ENCODE peak calls at places on chromosomes 3 and 15, in four cellular contexts. I, G, W and N are unnamed samples.

GRCh38 chr3:134941820-134942219 is 146.8 kb downstream of the EPHB1 start:
- DNase-seq in W (no peak), G (no peak), I (no peak), N (peak; percentile 11)

GRCh38 chr15:90375071-90375470 is 13.0 kb upstream of the IQGAP1 start:
- DNase-seq in I (no peak), G (no peak), W (no peak), N (no peak)

GRCh38 chr15:62307551-62307950 is 142.5 kb upstream of the C2CD4B start:
- DNase-seq in G (no peak), W (no peak), I (no peak), N (no peak)

GRCh38 chr3:154970796-154971195 is 109.3 kb upstream of the MME start:
- DNase-seq in I (no peak), W (no peak), G (no peak), N (no peak)

GRCh38 chr3:139517321-139517720 is 22.2 kb downstream of the RBP1 start:
- DNase-seq in G (no peak), W (no peak), I (peak; percentile 66), N (no peak)

GRCh38 chr3:63886843-63887242 is 23.2 kb downstream of the ATXN7 start:
- DNase-seq in I (no peak), G (no peak), W (no peak), N (no peak)

GRCh38 chr3:194395767-194396527 is 3.1 kb downstream of the GP5 start:
- DNase-seq in I (no peak), G (peak; percentile 41), W (peak; percentile 65), N (peak; percentile 75)

GRCh38 chr3:170909129-170909903 is 879 bp upstream of the EIF5A2 start:
- DNase-seq in W (no peak), G (no peak), I (no peak), N (peak; percentile 62)

GRCh38 chr15:89640245-89640644 is 15.0 kb downstream of the KIF7 start:
- DNase-seq in G (no peak), I (no peak), W (no peak), N (no peak)

GRCh38 chr3:61847784-61848462 is 286.6 kb downstream of the PTPRG start:
- DNase-seq in W (no peak), I (no peak), G (peak; percentile 71), N (peak; percentile 77)

DNA sequence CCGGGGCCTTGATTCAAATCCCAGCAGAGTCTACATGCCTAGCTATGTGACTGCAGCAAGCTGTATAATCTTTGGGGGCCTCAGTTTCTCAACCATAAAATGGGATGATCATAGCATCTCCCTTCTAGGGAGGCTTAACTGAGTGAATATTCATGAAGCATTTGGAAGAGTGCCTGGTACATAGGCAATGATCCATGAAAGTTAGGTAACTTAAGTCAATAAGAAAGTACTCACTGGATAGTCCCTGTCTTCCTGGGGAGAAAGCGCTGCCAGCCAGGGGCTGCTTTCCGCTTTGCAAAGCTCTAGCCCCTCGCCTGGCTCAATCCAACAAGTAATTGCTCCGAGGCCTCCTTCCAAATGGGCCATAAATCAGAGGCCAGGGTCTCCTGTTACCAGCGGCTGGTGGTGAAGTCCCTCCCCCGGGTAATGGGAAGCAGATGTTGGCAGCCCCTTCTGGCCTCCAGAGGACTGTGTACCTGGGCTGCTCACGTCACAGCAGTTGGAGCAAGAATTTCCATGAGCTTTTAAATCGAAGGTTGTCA is 521.9 kb upstream of the PROK2 start:
- DNase-seq in G (no peak), I (no peak), W (no peak), N (no peak)
- TF ChIP-seq CTCF in G (no peak), I (no peak), W (no peak), N (no peak)

GRCh38 chr3:106512846-106513245 is 644.0 kb upstream of the CBLB start:
- DNase-seq in G (no peak), W (no peak), I (no peak), N (no peak)
- H3K4me3 ChIP-seq in G (no peak overlapping the region), W (no peak overlapping the region), I (no peak overlapping the region), N (no peak overlapping the region)

GRCh38 chr3:113695818-113696645 is at the start of gene USF3:
- DNase-seq in G (peak; percentile 83), I (peak; percentile 95), W (peak; percentile 91), N (peak; percentile 88)
- TF ChIP-seq POLR2AphosphoS5 in G (no peak), I (peak; percentile 49), W (no peak), N (no peak)

GRCh38 chr3:42546691-42547213 is 35.0 kb downstream of the SEC22C start:
- DNase-seq in W (no peak), G (no peak), I (no peak), N (peak; percentile 27)

GRCh38 chr3:42549131-42549530 is 32.6 kb downstream of the SEC22C start:
- DNase-seq in W (no peak), G (no peak), I (no peak), N (peak; percentile 40)

GRCh38 chr3:42545284-42545900 is 36.4 kb downstream of the SEC22C start:
- DNase-seq in W (no peak), I (no peak), G (no peak), N (peak; percentile 41)

GRCh38 chr3:42544492-42545283 is 37.1 kb downstream of the SEC22C start:
- DNase-seq in G (peak; percentile 66), W (no peak), I (no peak), N (peak; percentile 59)

GRCh38 chr3:42547401-42547945 is 34.3 kb downstream of the SEC22C start:
- DNase-seq in W (peak; percentile 84), I (no peak), G (peak; percentile 77), N (peak; percentile 78)
- TF ChIP-seq CTCF in W (peak; percentile 99), I (peak; percentile 82), G (peak; percentile 89), N (peak; percentile 61)

GRCh38 chr15:85554852-85555521 is 174.6 kb downstream of the AKAP13 start:
- DNase-seq in W (no peak), G (no peak), I (no peak), N (no peak)
- H3K4me3 ChIP-seq in W (no peak overlapping the region), G (no peak overlapping the region), I (no peak overlapping the region), N (no peak overlapping the region)

GRCh38 chr15:48394172-48394571 is 62.9 kb downstream of the DUT start:
- DNase-seq in W (no peak), G (no peak), I (no peak), N (no peak)

GRCh38 chr15:48397841-48398240 is 66.6 kb downstream of the DUT start:
- DNase-seq in W (no peak), I (no peak), G (no peak), N (no peak)

GRCh38 chr15:48393650-48394049 is 62.4 kb downstream of the DUT start:
- DNase-seq in I (no peak), W (no peak), G (peak; percentile 19), N (no peak)

GRCh38 chr15:48396020-48396419 is 64.8 kb downstream of the DUT start:
- DNase-seq in G (no peak), W (no peak), I (no peak), N (no peak)

DNA sequence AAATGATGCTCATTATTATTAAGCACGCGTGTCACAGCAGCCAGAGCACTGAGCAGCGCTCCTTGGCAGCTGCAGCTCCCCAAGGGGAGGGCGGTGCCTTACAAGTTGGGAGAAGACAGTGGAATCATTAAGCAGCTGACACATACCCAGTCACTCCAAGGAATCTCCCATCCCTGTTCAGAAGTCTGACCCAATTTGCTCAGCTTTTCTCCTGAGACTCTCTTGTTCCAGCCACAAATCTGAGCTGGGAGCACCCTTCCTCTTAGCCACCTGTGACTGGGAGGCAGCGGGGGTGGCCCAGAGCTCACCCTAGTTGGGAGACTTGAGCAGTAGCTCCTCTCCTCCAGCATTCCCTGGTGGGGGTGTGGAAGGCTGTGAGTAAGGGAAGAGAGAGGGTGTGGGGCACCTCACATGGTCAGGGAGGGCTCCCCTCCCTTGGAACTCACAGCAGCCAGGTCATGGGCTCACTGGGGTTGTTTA is 64.3 kb downstream of the DUT start:
- DNase-seq in W (no peak), I (no peak), G (peak; percentile 22), N (peak; percentile 88)
- TF ChIP-seq POLR2AphosphoS5 in W (no peak), I (peak; percentile 32), G (no peak), N (no peak)

GRCh38 chr15:38647683-38648082 is 83.1 kb upstream of the RASGRP1 start:
- DNase-seq in W (no peak), I (no peak), G (no peak), N (no peak)
- TF ChIP-seq CTCF in W (no peak), I (no peak), G (no peak), N (no peak)

GRCh38 chr3:9978664-9979349 is 7.8 kb downstream of the EMC3 start:
- DNase-seq in G (no peak), I (no peak), W (peak; percentile 37), N (no peak)

GRCh38 chr3:9980251-9980650 is 6.4 kb downstream of the EMC3 start:
- DNase-seq in G (no peak), I (no peak), W (no peak), N (no peak)

GRCh38 chr3:9976736-9977709 is 9.6 kb downstream of the EMC3 start:
- DNase-seq in I (peak; percentile 95), W (peak; percentile 80), G (peak; percentile 55), N (peak; percentile 95)
- H3K4me3 ChIP-seq in I (no peak overlapping the region), W (peak overlapping the region; percentile 27), G (no peak overlapping the region), N (no peak overlapping the region)

DNA sequence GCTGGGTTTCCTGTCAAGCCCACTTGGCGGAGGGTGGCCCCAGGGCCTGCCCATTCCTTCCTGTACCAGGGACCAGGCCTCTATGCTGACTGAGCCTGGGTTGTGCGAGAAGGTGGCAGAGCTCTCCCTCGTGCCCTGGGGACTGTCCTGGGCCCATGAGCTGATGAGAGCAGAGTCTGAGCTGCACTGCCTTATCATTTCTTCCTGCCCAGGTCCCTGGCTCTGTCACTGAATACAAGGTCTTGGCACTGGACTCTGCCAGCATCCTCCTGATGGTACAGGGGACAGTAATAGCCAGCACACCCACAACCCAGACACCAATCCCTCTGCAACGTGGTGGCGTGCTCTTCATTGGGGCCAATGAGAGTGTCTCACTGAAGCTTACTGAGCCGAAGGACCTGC is 7.5 kb downstream of the MPI start:
- DNase-seq in G (no peak), I (no peak), W (no peak), N (no peak)
- TF ChIP-seq POLR2AphosphoS5 in G (peak; percentile 20), I (no peak), W (no peak), N (no peak)